ENCODE peak calls at places on chromosomes 12 and 14, in seven cellular contexts. I is T-helper 1 cell; A is fibroblast of the aortic adventitia; J is GM12865; K is EH; S is COR-L47; W is stimulated activated CD4-positive, alpha-beta T cell treated with anti-CD3 and anti-CD28 coated beads, Interleukin-2, amount 100 ng/mL, for 48 hours. Z is an unnamed sample.

GRCh38 chr12:52870361-52871290 is 21.8 kb upstream of the KRT78 start:
- DNase-seq in K (peak), S (peak), I (peak), J (peak), W (peak), A (peak), Z (peak)

GRCh38 chr14:53032838-53033390 is 82.1 kb upstream of the FERMT2 start:
- DNase-seq in A (no peak), K (peak), W (no peak), J (no peak), I (no peak), S (no peak), Z (no peak)

GRCh38 chr12:12723147-12723680 is 6.0 kb downstream of the CDKN1B start:
- DNase-seq in W (no peak), A (peak), I (no peak), J (peak), S (no peak), K (peak), Z (no peak)

GRCh38 chr14:25988536-25988935 is 609.3 kb downstream of the NOVA1 start:
- DNase-seq in J (no peak), K (no peak), A (no peak), I (no peak), W (no peak), S (no peak), Z (no peak)

GRCh38 chr12:25089738-25090137 is 105.2 kb downstream of the DNAI7 start:
- DNase-seq in J (no peak), S (no peak), I (no peak), K (no peak), A (no peak), W (no peak), Z (no peak)

GRCh38 chr14:70257526-70257925 is 68.8 kb upstream of the SLC8A3 start:
- DNase-seq in S (peak), J (peak), K (no peak), I (no peak), W (peak), A (no peak), Z (no peak)

GRCh38 chr12:15050664-15051063 is 77.8 kb downstream of the PDE6H start:
- DNase-seq in A (peak), S (no peak), W (no peak), J (no peak), K (no peak), I (no peak), Z (peak)

GRCh38 chr14:50964683-50965390 is 20.6 kb upstream of the PYGL start:
- DNase-seq in W (no peak), S (peak), K (peak), I (no peak), J (no peak), A (peak), Z (no peak)

GRCh38 chr12:4225571-4225970 is 48.0 kb upstream of the CCND2 start:
- DNase-seq in S (no peak), I (no peak), J (no peak), W (no peak), K (no peak), A (no peak), Z (no peak)

GRCh38 chr14:29462271-29462670 is 465.4 kb downstream of the PRKD1 start:
- DNase-seq in J (no peak), A (no peak), W (no peak), I (no peak), S (peak), K (no peak), Z (no peak)

GRCh38 chr12:31922341-31923062 is 36.7 kb upstream of the RESF1 start:
- DNase-seq in W (no peak), S (no peak), I (no peak), A (peak), K (peak), J (no peak), Z (no peak)

GRCh38 chr12:51925400-51926063 is 18.2 kb downstream of the ACVRL1 start:
- DNase-seq in I (no peak), W (no peak), A (no peak), S (no peak), K (no peak), J (no peak), Z (no peak)

GRCh38 chr14:103650213-103650612 is 21.2 kb downstream of the KLC1 start:
- DNase-seq in J (no peak), W (no peak), I (no peak), A (no peak), K (no peak), S (no peak), Z (no peak)

GRCh38 chr14:99158646-99159165 is 113.3 kb downstream of the BCL11B start:
- DNase-seq in I (no peak), A (no peak), J (no peak), W (no peak), S (no peak), K (no peak), Z (no peak)

GRCh38 chr12:93442411-93443340 is 929 bp upstream of the UBE2N start:
- DNase-seq in S (no peak), A (no peak), W (no peak), I (no peak), J (no peak), K (no peak), Z (no peak)

GRCh38 chr14:101851183-101851582 is 89.7 kb downstream of the PPP2R5C start:
- DNase-seq in K (no peak), A (no peak), S (no peak), I (no peak), J (no peak), W (no peak), Z (no peak)

GRCh38 chr12:21324551-21324950 is 10.2 kb downstream of the SLCO1A2 start:
- DNase-seq in I (no peak), J (no peak), A (no peak), S (no peak), W (no peak), K (no peak), Z (no peak)

GRCh38 chr12:53676715-53677611 is 1.1 kb upstream of the ATP5MC2 start:
- DNase-seq in S (no peak), W (no peak), I (no peak), J (no peak), A (peak), K (peak), Z (peak)

Z was measured in T-cell.